ENCODE peak calls at places on chromosomes 7 and 10, in five cellular contexts. S is NCI-H2227 treated with DMSO at 0.1 percent for 48 hours, Z is NCI-H1105, N is frontal cortex, R is fibroblast of the aortic adventitia. Q is an unnamed sample.

GRCh38 chr10:132096223-132096622 is 30.5 kb downstream of the JAKMIP3 start:
- DNase-seq in S (no peak), Z (no peak), N (no peak), R (no peak), Q (no peak)

GRCh38 chr10:55628260-55628701 is 732.8 kb downstream of the ZWINT start:
- DNase-seq in S (no peak), Z (peak; percentile 23), N (no peak), R (no peak), Q (no peak)

GRCh38 chr7:117086788-117087187 is 133.5 kb downstream of the ST7 start:
- DNase-seq in S (no peak), Z (no peak), N (no peak), R (peak; percentile 55), Q (no peak)

GRCh38 chr10:110512461-110513187 is 14.9 kb downstream of the DUSP5 start:
- DNase-seq in S (no peak), Z (no peak), N (no peak), R (peak; percentile 85), Q (no peak)

GRCh38 chr7:55493416-55493815 is 78.9 kb downstream of the VOPP1 start:
- DNase-seq in S (no peak), Z (no peak), N (no peak), R (peak; percentile 38), Q (no peak)

GRCh38 chr7:108072739-108073138 is 57.4 kb downstream of the LAMB4 start:
- DNase-seq in S (no peak), Z (no peak), N (no peak), R (no peak), Q (no peak)

GRCh38 chr10:26800468-26800867 is 60.3 kb downstream of the ABI1 start:
- DNase-seq in S (peak; percentile 1), Z (no peak), N (no peak), R (no peak), Q (no peak)

GRCh38 chr10:95560288-95561199 is 627 bp downstream of the SORBS1 start:
- DNase-seq in S (peak; percentile 5), Z (no peak), N (peak; percentile 58), R (peak; percentile 37), Q (no peak)

GRCh38 chr7:29292886-29293658 is 98.5 kb downstream of the CHN2 start:
- DNase-seq in S (no peak), Z (no peak), N (no peak), R (no peak), Q (no peak)

GRCh38 chr7:23357190-23358093 is 58.3 kb downstream of the MALSU1 start:
- DNase-seq in S (no peak), Z (peak; percentile 21), N (no peak), R (peak; percentile 76), Q (no peak)

GRCh38 chr10:84196083-84196482 is 1.7 kb downstream of the CDHR1 start:
- DNase-seq in S (no peak), Z (peak; percentile 58), N (no peak), R (no peak), Q (no peak)